ENCODE peak calls at places on chromosomes 2 and 18, in four cellular contexts. M is HepG2, T is A549, C is H1. Z is an unnamed sample.

GRCh38 chr18:22551536-22552151 is 133.9 kb upstream of the CTAGE1 start:
- DNase-seq in M (no peak), T (peak), C (no peak), Z (no peak)

GRCh38 chr2:195560209-195560907 is 96.7 kb upstream of the SLC39A10 start:
- DNase-seq in M (no peak), T (peak), C (no peak), Z (no peak)

GRCh38 chr2:153872311-153873061 is 764 bp downstream of the GALNT13 start:
- DNase-seq in M (no peak), T (peak), C (no peak), Z (no peak)

GRCh38 chr2:179751184-179751809 is 110.1 kb downstream of the ZNF385B start:
- DNase-seq in M (peak), T (peak), C (no peak), Z (peak)

GRCh38 chr2:230268606-230269222 is 43.2 kb downstream of the SP140 start:
- DNase-seq in M (no peak), T (no peak), C (no peak), Z (no peak)

GRCh38 chr18:71799016-71799673 is 745.0 kb downstream of the CBLN2 start:
- DNase-seq in M (no peak), T (no peak), C (no peak), Z (no peak)

GRCh38 chr18:55863876-55864275 is 275.9 kb upstream of the TCF4 start:
- DNase-seq in M (no peak), T (no peak), C (no peak), Z (no peak)

GRCh38 chr18:14914771-14915170 is 166.8 kb downstream of the ANKRD30B start:
- DNase-seq in M (no peak), T (no peak), C (no peak), Z (no peak)

GRCh38 chr2:175743020-175743419 is 259.0 kb downstream of the LNPK start:
- DNase-seq in M (no peak), T (no peak), C (no peak), Z (no peak)

GRCh38 chr2:74764429-74765272 is 69.3 kb upstream of the HK2 start:
- DNase-seq in M (peak), T (no peak), C (no peak), Z (no peak)

GRCh38 chr2:200616193-200616592 is 30.4 kb downstream of the AOX1 start:
- DNase-seq in M (no peak), T (no peak), C (no peak), Z (no peak)

GRCh38 chr2:9408641-9409151 is 14.6 kb downstream of the ITGB1BP1 start:
- DNase-seq in M (no peak), T (no peak), C (no peak), Z (no peak)

GRCh38 chr18:25464211-25464610 is 112.2 kb upstream of the ZNF521 start:
- DNase-seq in M (no peak), T (no peak), C (no peak), Z (no peak)

GRCh38 chr2:38935568-38936172 is 46.0 kb downstream of the ARHGEF33 start:
- DNase-seq in M (no peak), T (no peak), C (no peak), Z (no peak)

GRCh38 chr2:38934742-38935141 is 45.1 kb downstream of the ARHGEF33 start:
- DNase-seq in M (no peak), T (no peak), C (no peak), Z (no peak)

GRCh38 chr2:38932586-38932985 is 42.9 kb downstream of the ARHGEF33 start:
- DNase-seq in M (no peak), T (no peak), C (no peak), Z (no peak)

GRCh38 chr2:38930600-38930999 is 40.9 kb downstream of the ARHGEF33 start:
- DNase-seq in M (no peak), T (no peak), C (no peak), Z (no peak)

GRCh38 chr2:38933653-38934052 is 44.0 kb downstream of the ARHGEF33 start:
- DNase-seq in M (no peak), T (no peak), C (no peak), Z (no peak)
- TF ChIP-seq HDAC2 in M (no peak), T (no peak), C (no peak), Z (no peak)

GRCh38 chr2:155377931-155378444 is 679.5 kb downstream of the KCNJ3 start:
- DNase-seq in M (no peak), T (no peak), C (no peak), Z (no peak)

GRCh38 chr2:155368934-155369333 is 670.4 kb downstream of the KCNJ3 start:
- DNase-seq in M (peak), T (peak), C (no peak), Z (no peak)

GRCh38 chr2:155377178-155377780 is 678.8 kb downstream of the KCNJ3 start:
- DNase-seq in M (peak), T (peak), C (no peak), Z (peak)

GRCh38 chr2:155372969-155373368 is 674.5 kb downstream of the KCNJ3 start:
- DNase-seq in M (no peak), T (peak), C (no peak), Z (no peak)
- TF ChIP-seq JUN in M (no peak), T (no peak), C (no peak), Z (no peak)

GRCh38 chr2:192749606-192750200 is 555.0 kb upstream of the TMEFF2 start:
- DNase-seq in M (peak), T (peak), C (no peak), Z (no peak)
- TF ChIP-seq HDAC2 in M (no peak), T (no peak), C (no peak), Z (no peak)

GRCh38 chr2:190938761-190939335 is 58.2 kb downstream of the GLS start:
- DNase-seq in M (no peak), T (no peak), C (no peak), Z (no peak)

GRCh38 chr2:190943706-190944105 is 63.1 kb downstream of the GLS start:
- DNase-seq in M (no peak), T (no peak), C (no peak), Z (no peak)

GRCh38 chr2:190941571-190941970 is 61.0 kb downstream of the GLS start:
- DNase-seq in M (no peak), T (no peak), C (no peak), Z (no peak)

GRCh38 chr2:190940451-190940850 is 59.8 kb downstream of the GLS start:
- DNase-seq in M (no peak), T (no peak), C (no peak), Z (no peak)

DNA sequence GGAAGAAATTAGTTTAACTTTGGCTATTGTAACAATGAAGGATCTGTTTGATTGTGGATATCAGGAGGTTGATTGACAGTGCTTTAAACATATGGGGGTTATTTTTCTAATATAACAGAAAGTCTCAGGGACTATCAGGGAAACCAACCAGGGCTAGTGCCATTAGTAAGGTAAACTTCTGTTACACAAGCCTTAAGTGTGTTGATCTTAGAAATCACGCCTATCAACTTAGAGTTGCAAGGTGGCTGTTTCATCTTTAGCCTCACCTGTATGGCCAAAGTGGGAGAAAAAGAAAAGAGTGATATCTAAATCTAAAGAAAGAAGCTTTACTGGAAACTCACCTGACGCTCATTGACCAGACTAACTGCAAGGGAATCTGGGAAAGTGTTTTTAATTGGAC is 62.1 kb downstream of the GLS start:
- DNase-seq in M (no peak), T (no peak), C (no peak), Z (no peak)
- TF ChIP-seq JUN in M (no peak), T (no peak), C (no peak), Z (no peak)

GRCh38 chr2:168087406-168087805 is 160.0 kb downstream of the STK39 start:
- DNase-seq in M (no peak), T (no peak), C (no peak), Z (no peak)

GRCh38 chr2:168089200-168089599 is 158.2 kb downstream of the STK39 start:
- DNase-seq in M (no peak), T (no peak), C (no peak), Z (no peak)

GRCh38 chr2:168091986-168092385 is 155.4 kb downstream of the STK39 start:
- DNase-seq in M (no peak), T (no peak), C (no peak), Z (no peak)

GRCh38 chr2:168086805-168087204 is 160.6 kb downstream of the STK39 start:
- DNase-seq in M (no peak), T (no peak), C (no peak), Z (no peak)

GRCh38 chr2:168090366-168091019 is 156.9 kb downstream of the STK39 start:
- DNase-seq in M (no peak), T (no peak), C (no peak), Z (no peak)
- TF ChIP-seq HDAC2 in M (no peak), T (no peak), C (no peak), Z (no peak)